ENCODE peak calls at places on chromosomes 11 and 22, in eight cellular contexts. P is transverse colon, Z is stomach, X is K562, J is HepG2, S is suprapubic skin, E is HCT116, F is sigmoid colon. K is an unnamed sample.

GRCh38 chr22:20159088-20159487 is 8.2 kb upstream of the CCDC188 start:
- DNase-seq in P (no peak), Z (no peak), X (peak; percentile 73), J (no peak), S (no peak), E (no peak), F (no peak), K (no peak)

GRCh38 chr11:34851916-34852315 is 64.3 kb downstream of the APIP start:
- DNase-seq in P (no peak), Z (no peak), X (no peak), J (no peak), S (no peak), E (no peak), F (no peak), K (no peak)

GRCh38 chr22:37167176-37167980 is 17.7 kb upstream of the IL2RB start:
- DNase-seq in P (peak; percentile 62), Z (no peak), X (no peak), J (no peak), S (peak; percentile 65), E (no peak), F (peak; percentile 59), K (peak; percentile 78)

GRCh38 chr22:38348751-38349496 is 31.7 kb upstream of the CSNK1E start:
- DNase-seq in P (no peak), Z (peak; percentile 21), X (no peak), J (no peak), S (peak; percentile 37), E (no peak), F (peak; percentile 40), K (peak; percentile 56)

GRCh38 chr11:6315811-6316425 is 4.4 kb downstream of the CAVIN3 start:
- DNase-seq in P (peak; percentile 45), Z (peak; percentile 63), X (peak; percentile 66), J (peak; percentile 45), S (peak; percentile 73), E (peak; percentile 41), F (peak; percentile 83), K (peak; percentile 79)

GRCh38 chr11:3953327-3953726 is 97.9 kb downstream of the STIM1 start:
- DNase-seq in P (no peak), Z (no peak), X (no peak), J (no peak), S (no peak), E (no peak), F (no peak), K (no peak)

GRCh38 chr22:45240137-45240809 is 421 bp downstream of the KIAA0930 start:
- DNase-seq in P (peak; percentile 35), Z (no peak), X (peak; percentile 13), J (no peak), S (no peak), E (no peak), F (no peak), K (peak; percentile 92)

GRCh38 chr11:17547051-17547577 is at the start of gene OTOG:
- DNase-seq in P (no peak), Z (no peak), X (peak; percentile 42), J (no peak), S (no peak), E (no peak), F (no peak), K (no peak)

DNA sequence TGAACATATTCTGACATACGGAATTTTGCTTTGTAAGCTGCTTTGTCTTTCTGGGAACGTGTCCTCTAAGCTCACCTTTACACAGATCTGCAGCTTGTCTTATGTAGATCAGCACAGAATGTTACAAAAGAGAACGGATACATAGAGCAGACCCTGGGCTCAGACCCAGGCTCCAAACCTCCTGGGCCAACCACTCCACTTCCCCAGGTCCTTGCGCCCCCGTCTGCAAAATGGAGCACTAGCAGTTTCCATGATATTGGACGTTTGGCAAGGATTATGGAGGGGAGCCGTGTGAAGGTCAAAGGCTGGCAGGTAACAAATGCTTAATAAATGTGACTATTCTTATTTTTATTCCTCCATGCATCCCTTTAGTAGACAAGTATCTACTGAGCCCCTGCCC is 358.4 kb downstream of the CTTN start:
- DNase-seq in P (no peak), Z (no peak), X (no peak), J (no peak), S (no peak), E (no peak), F (no peak), K (peak; percentile 16)
- TF ChIP-seq POLR2AphosphoS5 in P (no peak), Z (no peak), X (no peak), J (no peak), S (no peak), E (no peak), F (no peak), K (no peak)

GRCh38 chr11:72775288-72776110 is 18.3 kb downstream of the STARD10 start:
- DNase-seq in P (no peak), Z (no peak), X (no peak), J (no peak), S (no peak), E (no peak), F (no peak), K (no peak)

GRCh38 chr11:72773291-72773690 is 20.6 kb downstream of the STARD10 start:
- DNase-seq in P (no peak), Z (no peak), X (no peak), J (no peak), S (no peak), E (no peak), F (peak; percentile 88), K (no peak)

GRCh38 chr11:72773696-72774095 is 20.2 kb downstream of the STARD10 start:
- DNase-seq in P (peak; percentile 8), Z (no peak), X (no peak), J (no peak), S (no peak), E (no peak), F (no peak), K (no peak)

GRCh38 chr11:72776117-72776843 is 17.6 kb downstream of the STARD10 start:
- DNase-seq in P (peak; percentile 9), Z (peak; percentile 69), X (peak; percentile 91), J (no peak), S (no peak), E (no peak), F (no peak), K (no peak)

DNA sequence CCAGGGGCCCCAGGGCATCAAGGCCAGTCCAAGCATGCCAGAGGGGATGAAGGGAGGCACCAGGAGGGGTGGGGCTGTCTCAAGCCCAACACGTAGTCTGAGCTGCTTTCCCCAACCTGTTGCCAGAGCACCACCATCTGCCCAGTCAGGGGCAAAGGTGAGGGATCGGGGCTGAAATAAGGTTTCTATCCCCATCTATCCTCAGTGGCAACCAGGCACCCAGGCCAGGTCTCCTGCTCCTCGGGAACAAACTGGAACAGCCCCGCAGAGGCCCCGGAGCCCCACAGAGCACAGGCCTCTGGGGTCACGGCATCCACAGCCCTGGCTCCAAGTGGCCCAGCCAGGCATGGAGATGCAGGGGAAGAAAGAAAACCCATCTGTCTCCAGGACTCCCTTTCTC is 19.3 kb downstream of the STARD10 start:
- DNase-seq in P (peak; percentile 6), Z (no peak), X (no peak), J (no peak), S (no peak), E (no peak), F (no peak), K (no peak)
- TF ChIP-seq CTCF in P (no peak), Z (no peak), X (no peak), J (no peak), S (no peak), E (no peak), F (no peak), K (no peak)

GRCh38 chr11:67441082-67441683 is 2.1 kb downstream of the CORO1B start:
- DNase-seq in P (no peak), Z (no peak), X (no peak), J (no peak), S (no peak), E (no peak), F (no peak), K (no peak)

GRCh38 chr11:67441731-67442401 is 1.4 kb downstream of the CORO1B start:
- DNase-seq in P (no peak), Z (no peak), X (no peak), J (no peak), S (no peak), E (no peak), F (no peak), K (peak; percentile 85)

GRCh38 chr11:67438121-67438902 is 830 bp upstream of the PTPRCAP start:
- DNase-seq in P (peak; percentile 76), Z (peak; percentile 54), X (peak; percentile 38), J (no peak), S (no peak), E (no peak), F (no peak), K (peak; percentile 94)

GRCh38 chr11:67440229-67441081 is 2.8 kb downstream of the CORO1B start:
- DNase-seq in P (no peak), Z (no peak), X (no peak), J (no peak), S (no peak), E (no peak), F (no peak), K (no peak)

DNA sequence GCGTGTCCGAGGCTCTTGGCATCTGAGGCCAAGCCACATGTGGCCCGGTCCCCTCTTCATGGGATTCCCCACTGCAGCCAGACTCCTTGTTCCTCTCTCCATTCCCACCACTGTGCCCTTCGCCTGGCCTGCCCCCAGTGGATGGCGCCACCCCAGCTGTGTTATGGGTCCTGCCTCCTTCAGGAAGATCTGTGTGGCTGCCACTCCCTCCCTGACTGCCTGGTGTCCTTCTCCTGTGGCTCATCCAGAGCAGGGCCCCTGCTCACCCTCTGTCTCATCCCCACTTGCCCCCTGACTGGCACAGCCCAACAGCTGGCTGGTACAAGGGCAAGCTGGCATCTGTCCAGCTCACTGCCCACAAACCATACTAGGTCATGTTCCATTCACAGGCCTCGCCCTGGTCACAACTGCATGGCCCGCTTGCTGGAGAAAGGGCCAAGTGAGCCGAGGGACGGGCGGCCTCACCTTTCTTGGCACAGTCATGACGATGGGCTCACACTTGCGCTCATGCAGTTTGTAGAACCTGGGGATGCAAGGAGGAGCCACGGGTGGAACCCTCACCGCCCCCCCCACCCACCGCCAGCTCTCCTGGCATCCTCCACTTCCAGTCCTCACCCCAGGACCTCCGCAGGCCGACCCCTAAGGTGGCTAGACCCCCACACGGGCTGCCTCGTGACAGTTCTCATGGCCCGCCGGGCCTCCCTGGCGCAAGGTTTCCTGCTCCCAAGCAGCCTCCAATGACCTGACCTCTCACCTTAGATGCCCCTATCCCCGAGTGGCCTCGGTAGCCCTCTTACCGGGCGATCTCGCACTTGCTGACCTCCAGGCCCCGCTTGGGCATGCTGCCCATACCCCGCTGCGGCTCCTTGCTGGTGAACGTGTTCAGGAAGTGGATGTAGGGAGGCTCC is 2.1 kb upstream of the PTPRCAP start:
- DNase-seq in P (peak; percentile 62), Z (peak; percentile 65), X (no peak), J (peak; percentile 19), S (no peak), E (no peak), F (no peak), K (no peak)
- H3K4me1 ChIP-seq in P (peaks cover 48% of the 10 kb centered on the region), Z (peaks cover 81% of the 10 kb centered on the region), X (peaks cover 91% of the 10 kb centered on the region), J (peaks cover 15% of the 10 kb centered on the region), S (peaks cover 64% of the 10 kb centered on the region), E (peaks cover 6% of the 10 kb centered on the region), F (peaks cover 48% of the 10 kb centered on the region), K (peaks cover 98% of the 10 kb centered on the region)

GRCh38 chr11:130877532-130877931 is 38.7 kb downstream of the SNX19 start:
- DNase-seq in P (no peak), Z (no peak), X (no peak), J (no peak), S (no peak), E (no peak), F (no peak), K (no peak)

GRCh38 chr11:130876931-130877330 is 39.3 kb downstream of the SNX19 start:
- DNase-seq in P (no peak), Z (no peak), X (no peak), J (no peak), S (no peak), E (no peak), F (no peak), K (no peak)

GRCh38 chr11:130874955-130875531 is 41.2 kb downstream of the SNX19 start:
- DNase-seq in P (no peak), Z (no peak), X (no peak), J (no peak), S (no peak), E (no peak), F (no peak), K (no peak)

GRCh38 chr11:130874396-130874795 is 41.9 kb downstream of the SNX19 start:
- DNase-seq in P (no peak), Z (no peak), X (no peak), J (no peak), S (no peak), E (no peak), F (no peak), K (no peak)

DNA sequence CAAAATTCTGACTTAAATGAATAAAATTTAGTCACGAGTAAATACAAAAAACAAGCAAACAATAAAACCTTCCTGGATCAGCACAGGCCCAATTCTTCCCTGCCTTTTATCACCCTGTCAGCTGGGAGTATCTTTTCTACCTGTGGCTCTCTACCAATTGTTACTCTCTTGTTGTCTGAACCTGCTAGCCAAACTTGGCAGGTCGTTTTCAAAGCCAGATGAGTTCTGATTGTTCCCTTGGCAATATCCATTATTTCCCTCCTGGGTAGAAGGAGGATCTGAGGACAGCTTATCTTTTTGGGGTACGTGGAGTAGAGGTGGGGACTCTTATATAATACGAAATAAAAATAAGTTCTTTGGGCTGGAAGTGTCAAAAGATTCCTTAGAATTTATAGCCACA is 40.2 kb downstream of the SNX19 start:
- DNase-seq in P (no peak), Z (no peak), X (no peak), J (no peak), S (no peak), E (no peak), F (no peak), K (no peak)
- TF ChIP-seq POLR2AphosphoS5 in P (no peak), Z (no peak), X (no peak), J (no peak), S (no peak), E (no peak), F (no peak), K (no peak)

K was measured in spleen.